ENCODE peak calls at places on chromosomes 12 and 14, in eight cellular contexts. K, N, F, J, D, B, Q and I are unnamed samples.

GRCh38 chr14:49865431-49865859 is 12.9 kb upstream of the NEMF start:
- DNase-seq in J (peak), B (no peak), K (peak), F (peak), N (peak), D (no peak), Q (peak), I (peak)

GRCh38 chr14:95531473-95531872 is 3.4 kb upstream of the GLRX5 start:
- DNase-seq in J (no peak), K (peak), N (no peak), B (peak), F (no peak), Q (no peak), D (no peak), I (no peak)

GRCh38 chr12:122265931-122266771 is at the start of gene VPS33A:
- DNase-seq in B (peak), Q (peak), K (peak), J (peak), F (peak), D (peak), N (peak), I (peak)

GRCh38 chr12:91219511-91219910 is 36.9 kb upstream of the DCN start:
- DNase-seq in J (no peak), K (peak), Q (no peak), N (no peak), F (no peak), B (no peak), D (no peak), I (no peak)

GRCh38 chr14:29759521-29760340 is 167.9 kb downstream of the PRKD1 start:
- DNase-seq in K (no peak), B (no peak), J (no peak), N (no peak), D (no peak), F (peak), Q (no peak), I (no peak)

GRCh38 chr14:75361751-75362433 is 65.9 kb upstream of the JDP2 start:
- DNase-seq in B (no peak), N (no peak), F (no peak), K (no peak), Q (no peak), J (no peak), D (no peak), I (no peak)

GRCh38 chr14:54206477-54206876 is 190.3 kb upstream of the CDKN3 start:
- DNase-seq in K (no peak), J (no peak), Q (no peak), B (no peak), D (no peak), N (no peak), F (peak), I (no peak)

GRCh38 chr12:113479578-113480335 is 8.1 kb upstream of the LHX5 start:
- DNase-seq in K (peak), D (no peak), N (peak), Q (no peak), F (peak), J (no peak), B (no peak), I (no peak)

GRCh38 chr14:33679461-33680225 is 271.2 kb downstream of the EGLN3 start:
- DNase-seq in D (no peak), Q (peak), K (peak), N (no peak), J (no peak), F (no peak), B (no peak), I (no peak)

GRCh38 chr14:36085861-36086260 is 90.7 kb downstream of the PTCSC3 start:
- DNase-seq in D (no peak), J (no peak), N (no peak), F (peak), Q (no peak), B (no peak), K (no peak), I (no peak)

GRCh38 chr14:31930493-31931225 is 146.4 kb upstream of the ARHGAP5 start:
- DNase-seq in J (no peak), D (no peak), Q (no peak), N (no peak), B (no peak), K (peak), F (peak), I (no peak)

GRCh38 chr12:124469193-124469888 is 98.1 kb downstream of the NCOR2 start:
- DNase-seq in F (peak), B (no peak), N (no peak), Q (no peak), J (no peak), K (no peak), D (no peak), I (no peak)